ENCODE peak calls at places on chromosomes 3 and 15, in four cellular contexts. One of them, this sample, is unnamed.

GRCh38 chr15:68599560-68600071 is 20.8 kb downstream of the CORO2B start:
- DNase-seq in IMR-90: peak; percentile 75
- DNase-seq in suprapubic skin: no peak
- DNase-seq in ovary: peak; percentile 53
- DNase-seq in this sample: no peak

GRCh38 chr15:64997911-64998310 is 8.2 kb upstream of the SPG21 start:
- DNase-seq in IMR-90: no peak
- DNase-seq in suprapubic skin: no peak
- DNase-seq in ovary: no peak
- DNase-seq in this sample: no peak

GRCh38 chr15:43518073-43518761 is 809 bp downstream of the MAP1A start:
- DNase-seq in IMR-90: peak; percentile 63
- DNase-seq in suprapubic skin: no peak
- DNase-seq in ovary: peak; percentile 46
- DNase-seq in this sample: no peak

GRCh38 chr3:56894912-56895431 is 93.2 kb upstream of the ARHGEF3 start:
- DNase-seq in IMR-90: peak; percentile 55
- DNase-seq in suprapubic skin: no peak
- DNase-seq in ovary: no peak
- DNase-seq in this sample: no peak

GRCh38 chr3:33125840-33126239 is 12.0 kb downstream of the CRTAP start:
- DNase-seq in IMR-90: no peak
- DNase-seq in suprapubic skin: no peak
- DNase-seq in ovary: no peak
- DNase-seq in this sample: no peak

GRCh38 chr3:155763870-155764463 is 19.1 kb upstream of the PLCH1 start:
- DNase-seq in IMR-90: no peak
- DNase-seq in suprapubic skin: no peak
- DNase-seq in ovary: no peak
- DNase-seq in this sample: no peak

GRCh38 chr3:177569823-177570657 is 372.8 kb upstream of the TBL1XR1 start:
- DNase-seq in IMR-90: no peak
- DNase-seq in suprapubic skin: no peak
- DNase-seq in ovary: no peak
- DNase-seq in this sample: no peak

GRCh38 chr3:191523099-191523498 is 62.1 kb downstream of the PYDC2 start:
- DNase-seq in IMR-90: no peak
- DNase-seq in suprapubic skin: no peak
- DNase-seq in ovary: no peak
- DNase-seq in this sample: no peak

GRCh38 chr3:56758539-56758981 is 43.2 kb downstream of the ARHGEF3 start:
- DNase-seq in IMR-90: peak; percentile 91
- DNase-seq in suprapubic skin: no peak
- DNase-seq in ovary: no peak
- DNase-seq in this sample: peak; percentile 27

GRCh38 chr3:20096135-20096685 is 56.0 kb downstream of the KAT2B start:
- DNase-seq in IMR-90: peak; percentile 20
- DNase-seq in suprapubic skin: no peak
- DNase-seq in ovary: no peak
- DNase-seq in this sample: no peak

GRCh38 chr3:146715176-146715575 is 110.0 kb upstream of the PLSCR5 start:
- DNase-seq in IMR-90: peak; percentile 1
- DNase-seq in suprapubic skin: no peak
- DNase-seq in ovary: no peak
- DNase-seq in this sample: no peak

GRCh38 chr3:100562224-100562857 is 47.1 kb upstream of the ADGRG7 start:
- DNase-seq in IMR-90: no peak
- DNase-seq in suprapubic skin: no peak
- DNase-seq in ovary: no peak
- DNase-seq in this sample: no peak

GRCh38 chr15:79944625-79945024 is 26.4 kb downstream of the BCL2A1 start:
- DNase-seq in IMR-90: no peak
- DNase-seq in suprapubic skin: no peak
- DNase-seq in ovary: no peak
- DNase-seq in this sample: no peak

GRCh38 chr3:96994995-96995394 is 180.6 kb downstream of the EPHA6 start:
- DNase-seq in IMR-90: no peak
- DNase-seq in suprapubic skin: no peak
- DNase-seq in ovary: no peak
- DNase-seq in this sample: no peak

GRCh38 chr15:101037090-101037830 is 118.1 kb downstream of the LRRK1 start:
- DNase-seq in IMR-90: no peak
- DNase-seq in suprapubic skin: peak; percentile 35
- DNase-seq in ovary: no peak
- DNase-seq in this sample: no peak

GRCh38 chr3:40437893-40438292 is 19.2 kb upstream of the RPL14 start:
- DNase-seq in IMR-90: no peak
- DNase-seq in suprapubic skin: no peak
- DNase-seq in ovary: no peak
- DNase-seq in this sample: no peak

GRCh38 chr3:30131171-30131570 is 475.2 kb upstream of the TGFBR2 start:
- DNase-seq in IMR-90: no peak
- DNase-seq in suprapubic skin: no peak
- DNase-seq in ovary: no peak
- DNase-seq in this sample: no peak

GRCh38 chr3:78728406-78729145 is 1039.2 kb downstream of the ROBO1 start:
- DNase-seq in IMR-90: peak; percentile 56
- DNase-seq in suprapubic skin: no peak
- DNase-seq in ovary: peak; percentile 71
- DNase-seq in this sample: peak; percentile 8

GRCh38 chr3:136937886-136938285 is 19.9 kb upstream of the IL20RB start:
- DNase-seq in IMR-90: no peak
- DNase-seq in suprapubic skin: no peak
- DNase-seq in ovary: no peak
- DNase-seq in this sample: no peak
- TF ChIP-seq POLR2A in IMR-90: no peak
- TF ChIP-seq POLR2A in suprapubic skin: no peak
- TF ChIP-seq POLR2A in ovary: no peak
- TF ChIP-seq POLR2A in this sample: no peak

DNA sequence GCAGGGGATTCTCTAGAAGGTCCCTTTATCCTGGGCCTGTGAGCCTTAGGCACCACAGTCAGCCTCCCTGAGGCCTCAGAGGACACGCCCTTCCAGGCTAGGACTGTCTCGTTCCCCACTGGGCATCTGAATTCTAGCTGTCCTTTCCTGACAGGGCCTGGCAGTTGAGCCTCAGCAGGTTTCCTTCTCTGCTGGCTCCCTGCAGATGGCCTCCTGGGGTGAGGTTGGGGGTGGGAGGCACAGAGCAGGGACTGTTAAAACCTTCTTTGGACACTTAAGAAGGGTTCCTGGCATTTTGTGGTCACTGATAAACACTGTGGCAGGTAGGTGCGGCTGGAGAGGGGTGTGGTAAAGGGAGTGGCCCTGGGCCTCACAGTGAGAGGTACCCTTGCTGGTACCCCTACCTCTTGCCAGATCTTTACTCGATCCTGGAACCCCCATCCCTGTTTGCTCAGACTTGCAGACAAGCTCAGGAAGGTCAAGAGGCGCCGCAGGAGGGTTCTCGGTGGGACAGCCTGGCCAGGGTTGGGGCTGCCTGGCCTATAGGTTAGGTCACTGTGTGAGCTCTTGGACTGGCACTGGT is 8.5 kb downstream of the CLK3 start:
- DNase-seq in IMR-90: no peak
- DNase-seq in suprapubic skin: peak; percentile 63
- DNase-seq in ovary: no peak
- DNase-seq in this sample: no peak
- H3K36me3 ChIP-seq in IMR-90: peaks cover 98% of the 10 kb centered on the region
- H3K36me3 ChIP-seq in suprapubic skin: peaks cover 100% of the 10 kb centered on the region
- H3K36me3 ChIP-seq in ovary: no peaks in the 10 kb centered on the region
- H3K36me3 ChIP-seq in this sample: no peaks in the 10 kb centered on the region

GRCh38 chr3:64763980-64764379 is 76.2 kb upstream of the ADAMTS9 start:
- DNase-seq in IMR-90: no peak
- DNase-seq in suprapubic skin: no peak
- DNase-seq in ovary: no peak
- DNase-seq in this sample: no peak

GRCh38 chr3:64761729-64762432 is 74.1 kb upstream of the ADAMTS9 start:
- DNase-seq in IMR-90: no peak
- DNase-seq in suprapubic skin: no peak
- DNase-seq in ovary: no peak
- DNase-seq in this sample: no peak

GRCh38 chr3:64765951-64766350 is 78.2 kb upstream of the ADAMTS9 start:
- DNase-seq in IMR-90: no peak
- DNase-seq in suprapubic skin: no peak
- DNase-seq in ovary: no peak
- DNase-seq in this sample: no peak

GRCh38 chr3:64766463-64766862 is 78.7 kb upstream of the ADAMTS9 start:
- DNase-seq in IMR-90: no peak
- DNase-seq in suprapubic skin: no peak
- DNase-seq in ovary: no peak
- DNase-seq in this sample: no peak

GRCh38 chr3:64764386-64764929 is 76.7 kb upstream of the ADAMTS9 start:
- DNase-seq in IMR-90: no peak
- DNase-seq in suprapubic skin: no peak
- DNase-seq in ovary: no peak
- DNase-seq in this sample: no peak
- H3K4me3 ChIP-seq in IMR-90: no peak overlapping the region
- H3K4me3 ChIP-seq in suprapubic skin: no peak overlapping the region
- H3K4me3 ChIP-seq in ovary: no peak overlapping the region
- H3K4me3 ChIP-seq in this sample: no peak overlapping the region

GRCh38 chr3:183100376-183100775 is 1.1 kb upstream of the MCCC1 start:
- DNase-seq in IMR-90: peak; percentile 60
- DNase-seq in suprapubic skin: no peak
- DNase-seq in ovary: no peak
- DNase-seq in this sample: no peak

GRCh38 chr3:183094711-183095110 is 4.6 kb downstream of the MCCC1 start:
- DNase-seq in IMR-90: no peak
- DNase-seq in suprapubic skin: no peak
- DNase-seq in ovary: no peak
- DNase-seq in this sample: no peak

GRCh38 chr3:183099838-183100204 is 525 bp upstream of the MCCC1 start:
- DNase-seq in IMR-90: no peak
- DNase-seq in suprapubic skin: no peak
- DNase-seq in ovary: no peak
- DNase-seq in this sample: no peak

GRCh38 chr3:183098538-183099025 is 714 bp downstream of the MCCC1 start:
- DNase-seq in IMR-90: no peak
- DNase-seq in suprapubic skin: no peak
- DNase-seq in ovary: no peak
- DNase-seq in this sample: no peak

GRCh38 chr3:183099026-183099837 is at the start of gene MCCC1:
- DNase-seq in IMR-90: peak; percentile 99
- DNase-seq in suprapubic skin: peak; percentile 99
- DNase-seq in ovary: peak; percentile 97
- DNase-seq in this sample: peak; percentile 99
- TF ChIP-seq POLR2A in IMR-90: peak; percentile 51
- TF ChIP-seq POLR2A in suprapubic skin: peak; percentile 60
- TF ChIP-seq POLR2A in ovary: peak; percentile 74
- TF ChIP-seq POLR2A in this sample: peak; percentile 86

GRCh38 chr3:186964071-186964470 is 33.7 kb downstream of the ST6GAL1 start:
- DNase-seq in IMR-90: no peak
- DNase-seq in suprapubic skin: no peak
- DNase-seq in ovary: no peak
- DNase-seq in this sample: no peak

GRCh38 chr3:186965141-186965879 is 35.0 kb downstream of the ST6GAL1 start:
- DNase-seq in IMR-90: peak; percentile 24
- DNase-seq in suprapubic skin: no peak
- DNase-seq in ovary: no peak
- DNase-seq in this sample: no peak

GRCh38 chr3:186966406-186966805 is 36.1 kb downstream of the ST6GAL1 start:
- DNase-seq in IMR-90: no peak
- DNase-seq in suprapubic skin: no peak
- DNase-seq in ovary: no peak
- DNase-seq in this sample: no peak

GRCh38 chr3:186963636-186964035 is 33.3 kb downstream of the ST6GAL1 start:
- DNase-seq in IMR-90: no peak
- DNase-seq in suprapubic skin: no peak
- DNase-seq in ovary: no peak
- DNase-seq in this sample: no peak

DNA sequence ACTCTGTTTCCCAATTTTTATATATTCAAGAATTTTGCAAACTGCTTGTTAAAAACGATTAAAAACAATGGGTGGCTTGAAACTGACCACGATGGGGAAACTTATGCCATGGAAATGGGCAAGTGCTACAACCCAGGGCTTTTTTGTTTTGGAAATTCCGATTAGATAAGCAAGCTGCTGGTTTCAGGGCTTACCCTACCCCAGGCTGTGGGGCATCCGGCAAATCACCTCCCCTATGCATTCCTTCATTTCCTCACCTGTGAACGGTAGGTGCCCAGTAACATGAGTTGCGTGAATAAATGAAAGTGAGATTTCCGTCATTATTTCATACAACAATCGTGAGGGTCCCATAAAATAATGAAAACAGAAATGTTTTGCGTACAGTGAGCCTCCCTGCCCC is 34.3 kb downstream of the ST6GAL1 start:
- DNase-seq in IMR-90: no peak
- DNase-seq in suprapubic skin: no peak
- DNase-seq in ovary: no peak
- DNase-seq in this sample: no peak
- H3K36me3 ChIP-seq in IMR-90: no peaks in the 10 kb centered on the region
- H3K36me3 ChIP-seq in suprapubic skin: no peaks in the 10 kb centered on the region
- H3K36me3 ChIP-seq in ovary: no peaks in the 10 kb centered on the region
- H3K36me3 ChIP-seq in this sample: no peaks in the 10 kb centered on the region

DNA sequence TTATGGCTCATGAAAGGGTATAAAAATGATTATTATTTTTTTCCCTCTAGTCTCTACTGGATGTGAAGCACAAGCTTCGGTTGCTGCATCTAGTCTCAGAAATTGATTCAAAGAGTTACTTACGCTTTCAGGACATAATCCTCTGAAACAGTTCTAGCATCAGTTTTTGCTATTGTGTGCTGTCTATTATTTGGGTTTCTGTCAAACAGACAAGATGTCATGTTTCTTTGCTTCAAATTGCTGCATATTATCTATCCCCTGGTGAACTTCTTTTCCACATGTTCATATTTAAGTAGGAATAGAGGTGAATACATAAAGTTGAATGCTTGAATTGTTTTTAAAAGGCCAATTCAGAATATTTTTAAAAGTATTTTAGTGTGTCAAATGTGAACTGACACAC is 161.6 kb upstream of the GBE1 start:
- DNase-seq in IMR-90: no peak
- DNase-seq in suprapubic skin: no peak
- DNase-seq in ovary: no peak
- DNase-seq in this sample: no peak
- H3K4me3 ChIP-seq in IMR-90: no peak overlapping the region
- H3K4me3 ChIP-seq in suprapubic skin: no peak overlapping the region
- H3K4me3 ChIP-seq in ovary: no peak overlapping the region
- H3K4me3 ChIP-seq in this sample: no peak overlapping the region

GRCh38 chr3:185175370-185175987 is 22.6 kb upstream of the C3orf70 start:
- DNase-seq in IMR-90: peak; percentile 22
- DNase-seq in suprapubic skin: no peak
- DNase-seq in ovary: peak; percentile 21
- DNase-seq in this sample: no peak
- TF ChIP-seq POLR2A in IMR-90: no peak
- TF ChIP-seq POLR2A in suprapubic skin: no peak
- TF ChIP-seq POLR2A in ovary: no peak
- TF ChIP-seq POLR2A in this sample: no peak

This sample was measured in gastrocnemius medialis.